ENCODE peak calls at places on chromosomes 6 and 20, in seven cellular contexts. R is pancreas; L is prostate gland; D is CD8-positive, alpha-beta T cell; B is ovary; T is tibial artery; E is iPS DF 6.9. N is an unnamed sample.

GRCh38 chr6:49565855-49566254 is 15.4 kb downstream of the C6orf141 start:
- DNase-seq in R (no peak), L (no peak), D (no peak), B (peak), T (no peak), E (no peak), N (peak)

GRCh38 chr6:128507337-128508310 is 12.8 kb downstream of the PTPRK start:
- DNase-seq in R (no peak), L (no peak), D (no peak), B (no peak), T (no peak), E (no peak), N (no peak)

GRCh38 chr6:142853244-142854180 is 91.5 kb downstream of the HIVEP2 start:
- DNase-seq in R (no peak), L (no peak), D (no peak), B (no peak), T (no peak), E (no peak), N (no peak)

GRCh38 chr6:90790696-90791095 is 203.8 kb upstream of the MAP3K7 start:
- DNase-seq in R (no peak), L (no peak), D (no peak), B (no peak), T (no peak), E (no peak), N (no peak)

GRCh38 chr6:68533339-68533795 is 101.7 kb upstream of the ADGRB3 start:
- DNase-seq in R (peak), L (no peak), D (no peak), B (no peak), T (no peak), E (no peak), N (no peak)

GRCh38 chr6:66662196-66662595 is 955.2 kb upstream of the EYS start:
- DNase-seq in R (no peak), L (no peak), D (no peak), B (no peak), T (no peak), E (no peak), N (no peak)

GRCh38 chr6:37781788-37782187 is 37.7 kb upstream of the ZFAND3 start:
- DNase-seq in R (no peak), L (no peak), D (no peak), B (no peak), T (no peak), E (no peak), N (no peak)

GRCh38 chr6:148203281-148203925 is 139.2 kb upstream of the SASH1 start:
- DNase-seq in R (no peak), L (no peak), D (no peak), B (no peak), T (no peak), E (no peak), N (no peak)

GRCh38 chr20:62617711-62618483 is 24.4 kb upstream of the SLCO4A1 start:
- DNase-seq in R (peak), L (no peak), D (no peak), B (peak), T (peak), E (no peak), N (peak)

GRCh38 chr20:33947709-33948295 is 45.9 kb upstream of the RALY start:
- DNase-seq in R (no peak), L (no peak), D (no peak), B (no peak), T (no peak), E (peak), N (no peak)

GRCh38 chr6:84773431-84774173 is 9.2 kb upstream of the TBX18 start:
- DNase-seq in R (peak), L (no peak), D (no peak), B (no peak), T (peak), E (no peak), N (peak)

GRCh38 chr6:25017932-25018581 is 82.3 kb upstream of the RIPOR2 start:
- DNase-seq in R (no peak), L (peak), D (peak), B (peak), T (peak), E (peak), N (no peak)

GRCh38 chr20:63519765-63520593 is 586 bp upstream of the PPDPF start:
- DNase-seq in R (peak), L (peak), D (peak), B (peak), T (peak), E (no peak), N (peak)

GRCh38 chr6:130928993-130929678 is 101.9 kb downstream of the SMLR1 start:
- DNase-seq in R (no peak), L (no peak), D (no peak), B (no peak), T (no peak), E (no peak), N (no peak)

GRCh38 chr6:157333537-157333936 is 10.2 kb upstream of the TMEM242 start:
- DNase-seq in R (no peak), L (no peak), D (no peak), B (no peak), T (no peak), E (no peak), N (no peak)

GRCh38 chr20:61096463-61096862 is 155.6 kb upstream of the CDH4 start:
- DNase-seq in R (no peak), L (no peak), D (no peak), B (no peak), T (no peak), E (no peak), N (no peak)

GRCh38 chr6:138571585-138572199 is 72.4 kb upstream of the NHSL1 start:
- DNase-seq in R (no peak), L (no peak), D (no peak), B (no peak), T (no peak), E (no peak), N (no peak)

GRCh38 chr20:1664911-1665310 is 7.3 kb upstream of the SIRPG start:
- DNase-seq in R (no peak), L (no peak), D (peak), B (no peak), T (no peak), E (no peak), N (no peak)

GRCh38 chr6:87078983-87079616 is 15.8 kb downstream of the CGA start:
- DNase-seq in R (peak), L (peak), D (peak), B (peak), T (peak), E (peak), N (peak)

GRCh38 chr6:113860165-113860955 is 3.2 kb downstream of the MARCKS start:
- DNase-seq in R (peak), L (peak), D (no peak), B (peak), T (peak), E (no peak), N (peak)

GRCh38 chr6:118768904-118769325 is 117.5 kb upstream of the CEP85L start:
- DNase-seq in R (no peak), L (peak), D (no peak), B (no peak), T (no peak), E (no peak), N (no peak)

GRCh38 chr6:1798303-1798964 is 188.7 kb downstream of the FOXC1 start:
- DNase-seq in R (no peak), L (no peak), D (no peak), B (no peak), T (no peak), E (no peak), N (no peak)

GRCh38 chr6:33248643-33248931 is 23.1 kb downstream of the VPS52 start:
- DNase-seq in R (no peak), L (no peak), D (no peak), B (no peak), T (no peak), E (no peak), N (no peak)

DNA sequence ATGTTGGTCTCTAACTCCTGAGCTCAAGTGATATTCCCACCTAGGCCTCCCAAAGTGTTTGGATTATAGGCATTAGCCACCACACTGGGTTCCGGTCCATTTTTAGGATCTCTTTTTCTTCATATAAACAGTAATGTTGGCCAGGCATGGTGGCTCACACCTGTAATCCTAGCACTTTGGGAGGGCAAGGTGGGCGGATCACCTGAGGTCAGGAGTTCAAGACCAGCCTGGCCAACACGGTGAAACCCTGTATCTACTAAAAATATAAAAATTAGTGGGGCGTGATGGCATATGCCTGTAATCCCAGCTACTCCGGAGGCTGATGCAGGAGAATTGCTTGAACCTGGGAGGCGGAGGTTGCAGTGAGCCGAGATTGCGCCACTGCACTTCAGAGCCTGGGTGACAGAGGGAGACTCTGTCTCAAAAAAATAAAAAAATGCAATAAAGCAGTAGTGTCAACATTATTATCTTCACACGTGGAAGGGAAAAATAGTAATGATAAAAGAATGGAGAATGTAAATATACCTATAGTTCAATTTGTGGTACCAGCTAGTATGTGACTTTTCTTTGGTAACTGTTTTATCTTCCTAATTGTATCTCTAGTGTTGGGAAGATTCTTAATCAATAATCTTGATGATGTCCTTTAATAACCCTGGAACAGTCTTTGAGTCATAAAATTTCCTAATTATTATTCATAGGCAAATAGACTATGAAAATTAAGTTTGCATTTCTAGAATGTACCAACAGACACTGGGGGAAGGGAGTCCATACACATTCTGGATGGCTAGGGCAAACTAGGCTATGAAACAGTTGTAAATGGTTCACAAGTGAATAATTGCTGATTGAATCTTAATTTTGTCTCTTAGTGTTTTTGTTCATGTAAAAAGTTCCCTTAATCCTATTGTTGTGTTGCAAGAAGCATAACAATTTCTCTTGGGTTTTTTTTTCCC is 3.6 kb downstream of the PARD6B start:
- DNase-seq in R (no peak), L (no peak), D (no peak), B (no peak), T (no peak), E (no peak), N (no peak)
- H3K27ac ChIP-seq in R (no peak), L (no peak), D (no peak), B (no peak), T (no peak), E (no peak), N (no peak)

DNA sequence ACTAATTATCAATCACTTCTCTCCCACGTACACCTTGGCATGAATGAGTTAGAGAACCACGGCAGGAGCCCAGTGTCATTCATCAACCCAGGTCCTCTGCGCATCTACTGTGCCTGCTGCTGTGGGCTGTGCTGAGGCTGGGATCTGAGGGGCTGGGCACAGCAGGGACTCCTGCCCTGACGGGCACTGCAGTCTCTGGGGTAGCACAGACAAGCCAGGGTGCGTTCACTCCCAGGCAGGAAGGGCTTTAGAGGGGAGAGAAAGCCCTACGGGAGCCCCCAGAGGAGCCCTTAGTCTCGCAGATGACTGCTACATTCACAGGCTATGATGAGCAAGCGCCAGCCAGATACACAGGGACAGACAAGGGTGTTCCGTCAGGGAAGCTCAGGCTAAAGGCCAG is 8.1 kb upstream of the RPS6KA2 start:
- DNase-seq in R (no peak), L (no peak), D (no peak), B (no peak), T (peak), E (no peak), N (no peak)
- H3K27ac ChIP-seq in R (no peak), L (no peak), D (no peak), B (no peak), T (no peak), E (no peak), N (no peak)

GRCh38 chr6:144338474-144338873 is 53.3 kb downstream of the UTRN start:
- DNase-seq in R (no peak), L (no peak), D (no peak), B (no peak), T (no peak), E (no peak), N (no peak)

GRCh38 chr6:144341831-144342527 is 56.8 kb downstream of the UTRN start:
- DNase-seq in R (no peak), L (no peak), D (no peak), B (no peak), T (no peak), E (no peak), N (no peak)

GRCh38 chr6:144339859-144340452 is 54.8 kb downstream of the UTRN start:
- DNase-seq in R (no peak), L (no peak), D (no peak), B (no peak), T (no peak), E (no peak), N (no peak)

GRCh38 chr6:144338951-144339681 is 54.0 kb downstream of the UTRN start:
- DNase-seq in R (no peak), L (no peak), D (no peak), B (no peak), T (no peak), E (no peak), N (no peak)

DNA sequence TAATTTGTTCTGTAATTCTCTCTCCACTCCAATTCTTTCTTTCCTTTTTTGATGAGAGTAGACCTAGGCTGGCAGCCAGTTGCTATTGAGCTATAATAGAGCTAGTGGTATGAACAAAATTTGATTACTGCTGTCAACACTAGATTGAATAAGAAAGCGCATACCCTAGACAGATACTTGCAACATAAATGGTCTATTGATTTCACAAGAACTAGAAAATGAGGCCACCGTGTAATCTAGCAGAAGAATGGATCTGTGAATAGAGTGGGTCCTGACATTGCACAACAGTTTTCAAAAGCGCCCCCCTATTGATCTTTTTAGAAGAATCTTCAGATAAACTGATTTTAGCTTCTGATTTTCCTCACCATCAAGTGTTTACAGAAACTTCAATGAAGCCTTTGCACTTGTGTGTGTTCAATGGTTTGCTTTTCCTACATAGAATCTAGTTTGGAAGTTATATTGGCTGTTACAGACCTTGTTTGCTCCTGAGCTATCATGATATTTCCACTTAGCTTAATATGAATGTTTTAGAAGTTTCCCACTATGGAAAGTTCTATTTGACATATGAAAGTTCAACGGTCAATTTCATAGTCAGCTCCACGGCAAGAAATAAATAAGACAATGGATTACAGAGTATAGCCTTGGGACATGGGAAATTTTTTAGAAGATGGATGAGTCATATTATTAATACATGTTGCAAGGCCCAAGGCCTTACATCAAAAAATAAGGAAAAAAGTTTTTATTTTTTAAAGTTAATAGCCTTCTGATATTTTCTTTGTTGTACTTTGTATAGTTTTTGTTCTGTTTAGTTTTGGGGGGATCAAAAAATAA is 55.6 kb downstream of the UTRN start:
- DNase-seq in R (no peak), L (no peak), D (no peak), B (no peak), T (no peak), E (no peak), N (no peak)
- H3K27ac ChIP-seq in R (no peak), L (no peak), D (no peak), B (no peak), T (peak), E (no peak), N (no peak)

GRCh38 chr6:161584051-161584450 is 310.2 kb upstream of the AGPAT4 start:
- DNase-seq in R (no peak), L (no peak), D (no peak), B (no peak), T (no peak), E (no peak), N (no peak)
- H3K27ac ChIP-seq in R (no peak), L (no peak), D (no peak), B (no peak), T (no peak), E (no peak), N (no peak)

GRCh38 chr6:3848380-3848779 is 793 bp upstream of the FAM50B start:
- DNase-seq in R (no peak), L (no peak), D (no peak), B (no peak), T (no peak), E (no peak), N (no peak)
- H3K27ac ChIP-seq in R (peak), L (peak), D (peak), B (no peak), T (peak), E (no peak), N (peak)

GRCh38 chr20:22207280-22207679 is 377.1 kb downstream of the FOXA2 start:
- DNase-seq in R (no peak), L (no peak), D (no peak), B (no peak), T (no peak), E (no peak), N (no peak)
- H3K27ac ChIP-seq in R (no peak), L (no peak), D (no peak), B (no peak), T (no peak), E (no peak), N (no peak)

DNA sequence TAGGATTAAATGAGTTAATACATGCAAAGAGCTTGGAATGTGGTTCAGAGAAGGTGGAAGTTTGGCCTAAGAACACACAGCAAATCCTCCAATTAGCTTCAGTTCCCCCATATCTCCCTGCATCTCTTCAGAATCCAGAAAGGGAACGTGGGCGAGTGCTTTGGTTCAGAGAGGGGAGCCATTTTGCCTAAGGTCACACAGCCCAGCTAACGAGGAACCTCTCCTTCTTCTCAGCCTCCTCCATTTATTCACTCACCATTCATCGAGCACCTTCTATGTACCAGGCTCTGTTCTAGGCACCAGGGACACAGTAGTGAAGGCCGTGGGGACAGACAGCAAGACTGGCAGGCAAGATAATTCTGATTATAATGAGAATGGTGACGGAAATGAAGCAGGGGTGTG is 2.3 kb upstream of the CEBPB start:
- DNase-seq in R (no peak), L (no peak), D (no peak), B (no peak), T (no peak), E (no peak), N (no peak)
- H3K27ac ChIP-seq in R (no peak), L (no peak), D (no peak), B (peak), T (peak), E (no peak), N (peak)